ENCODE peak calls at places on chromosomes 1 and 21, in eight cellular contexts. X, Z, S, B, Y, E, V and J are unnamed samples.
A peak's percentile ranks its signal among the peaks of the same experiment; 100 is the strongest.

GRCh38 chr1:31064685-31065309 is 720 bp downstream of the PUM1 start:
- DNase-seq in X (no peak), Z (peak; percentile 38), S (no peak), B (peak; percentile 31), Y (peak; percentile 32), E (no peak), V (peak; percentile 23), J (no peak)

GRCh38 chr1:200247513-200247912 is 162.3 kb downstream of the ZNF281 start:
- DNase-seq in X (no peak), Z (no peak), S (no peak), B (no peak), Y (no peak), E (no peak), V (no peak), J (no peak)

GRCh38 chr1:175678471-175678870 is 64.9 kb downstream of the TNR start:
- DNase-seq in X (no peak), Z (no peak), S (no peak), B (no peak), Y (no peak), E (no peak), V (no peak), J (no peak)

GRCh38 chr1:44602675-44603610 is 71.3 kb downstream of the TMEM53 start:
- DNase-seq in X (no peak), Z (no peak), S (no peak), B (no peak), Y (peak; percentile 27), E (no peak), V (no peak), J (no peak)

GRCh38 chr1:230068952-230069684 is 2.1 kb downstream of the GALNT2 start:
- DNase-seq in X (no peak), Z (no peak), S (no peak), B (no peak), Y (no peak), E (no peak), V (peak; percentile 18), J (no peak)

GRCh38 chr1:65793359-65793732 is 651 bp downstream of the PDE4B start:
- DNase-seq in X (no peak), Z (no peak), S (no peak), B (no peak), Y (no peak), E (no peak), V (no peak), J (no peak)

GRCh38 chr1:224879404-224879803 is 50.1 kb upstream of the DNAH14 start:
- DNase-seq in X (no peak), Z (peak; percentile 54), S (no peak), B (peak; percentile 26), Y (no peak), E (no peak), V (no peak), J (no peak)

GRCh38 chr21:38487906-38488639 is 10.2 kb downstream of the ERG start:
- DNase-seq in X (no peak), Z (no peak), S (no peak), B (no peak), Y (no peak), E (no peak), V (no peak), J (no peak)

GRCh38 chr1:182101415-182102041 is 40.0 kb upstream of the ZNF648 start:
- DNase-seq in X (no peak), Z (no peak), S (no peak), B (no peak), Y (peak; percentile 44), E (no peak), V (peak; percentile 26), J (no peak)

GRCh38 chr1:8524637-8525157 is 206.8 kb downstream of the SLC45A1 start:
- DNase-seq in X (no peak), Z (peak; percentile 21), S (no peak), B (no peak), Y (no peak), E (no peak), V (no peak), J (no peak)

GRCh38 chr1:178625695-178626094 is 99.3 kb upstream of the RALGPS2 start:
- DNase-seq in X (no peak), Z (no peak), S (no peak), B (no peak), Y (no peak), E (no peak), V (no peak), J (no peak)

GRCh38 chr1:54218883-54219687 is 19.1 kb downstream of the MRPL37 start:
- DNase-seq in X (no peak), Z (peak; percentile 39), S (no peak), B (no peak), Y (no peak), E (no peak), V (peak; percentile 42), J (no peak)

GRCh38 chr1:155978325-155978972 is at the start of gene ARHGEF2:
- DNase-seq in X (no peak), Z (no peak), S (no peak), B (peak; percentile 65), Y (peak; percentile 55), E (peak; percentile 72), V (peak; percentile 89), J (no peak)
- TF ChIP-seq CTCF in X (peak; percentile 43), Z (peak; percentile 51), S (peak; percentile 40), B (peak; percentile 52), Y (no peak), E (peak; percentile 33), V (no peak), J (peak; percentile 22)

DNA sequence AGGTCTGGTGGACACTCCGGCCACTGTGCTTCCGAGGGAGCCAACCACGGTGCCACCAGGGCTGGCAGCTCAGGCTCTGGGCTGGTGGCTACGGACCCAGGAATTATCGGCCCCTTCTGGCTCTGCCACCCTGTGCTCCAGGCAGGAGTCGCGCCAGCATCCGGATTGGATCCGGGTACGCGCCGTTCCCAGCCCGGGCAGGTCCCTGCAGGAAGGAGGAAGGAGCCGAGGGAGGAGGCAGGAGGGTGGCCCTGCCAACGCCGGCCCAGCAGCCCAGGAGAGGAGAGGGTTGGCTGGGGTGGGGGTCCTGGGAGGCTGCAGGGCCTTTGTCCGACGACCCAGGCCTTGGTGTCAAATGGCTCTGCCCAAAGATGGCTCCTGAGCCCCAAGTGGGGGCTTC is 160.5 kb downstream of the CASZ1 start:
- DNase-seq in X (no peak), Z (no peak), S (no peak), B (no peak), Y (no peak), E (no peak), V (no peak), J (no peak)
- H3K4me3 ChIP-seq in X (no peak overlapping the region), Z (no peak overlapping the region), S (no peak overlapping the region), B (no peak overlapping the region), Y (no peak overlapping the region), E (no peak overlapping the region), V (no peak overlapping the region), J (no peak overlapping the region)

DNA sequence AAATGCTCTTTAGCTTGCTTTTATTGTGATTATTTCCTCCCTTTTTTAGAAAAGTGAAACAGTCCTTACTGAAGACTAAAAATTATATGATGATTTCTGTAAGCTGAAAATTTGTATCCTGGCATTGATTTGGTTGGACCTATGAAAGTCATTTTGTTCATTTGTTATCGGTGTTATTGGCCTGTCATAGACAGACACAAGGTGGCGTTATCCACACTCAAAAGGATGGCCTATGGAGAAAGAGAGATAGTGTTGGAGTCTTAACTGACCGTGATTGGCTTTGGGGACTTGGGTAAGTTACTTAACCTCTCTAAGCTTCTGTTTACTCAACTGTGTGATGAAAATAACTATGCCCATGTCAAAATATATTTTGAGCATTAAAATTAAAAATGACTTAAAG is 203.6 kb upstream of the CHODL start:
- DNase-seq in X (no peak), Z (peak; percentile 63), S (no peak), B (peak; percentile 22), Y (no peak), E (no peak), V (no peak), J (no peak)
- TF ChIP-seq CTCF in X (no peak), Z (peak; percentile 65), S (no peak), B (peak; percentile 53), Y (no peak), E (no peak), V (no peak), J (peak; percentile 13)

GRCh38 chr1:12615916-12616708 is 1.9 kb downstream of the DHRS3 start:
- DNase-seq in X (no peak), Z (peak; percentile 55), S (no peak), B (no peak), Y (peak; percentile 79), E (no peak), V (peak; percentile 63), J (no peak)

GRCh38 chr1:12616709-12617373 is 1.2 kb downstream of the DHRS3 start:
- DNase-seq in X (no peak), Z (peak; percentile 35), S (no peak), B (no peak), Y (peak; percentile 54), E (no peak), V (peak; percentile 42), J (no peak)

GRCh38 chr1:12615166-12615915 is 2.7 kb downstream of the DHRS3 start:
- DNase-seq in X (no peak), Z (peak; percentile 54), S (no peak), B (no peak), Y (no peak), E (no peak), V (no peak), J (no peak)

GRCh38 chr1:12613180-12613579 is 4.8 kb downstream of the DHRS3 start:
- DNase-seq in X (no peak), Z (no peak), S (no peak), B (no peak), Y (no peak), E (no peak), V (no peak), J (no peak)

DNA sequence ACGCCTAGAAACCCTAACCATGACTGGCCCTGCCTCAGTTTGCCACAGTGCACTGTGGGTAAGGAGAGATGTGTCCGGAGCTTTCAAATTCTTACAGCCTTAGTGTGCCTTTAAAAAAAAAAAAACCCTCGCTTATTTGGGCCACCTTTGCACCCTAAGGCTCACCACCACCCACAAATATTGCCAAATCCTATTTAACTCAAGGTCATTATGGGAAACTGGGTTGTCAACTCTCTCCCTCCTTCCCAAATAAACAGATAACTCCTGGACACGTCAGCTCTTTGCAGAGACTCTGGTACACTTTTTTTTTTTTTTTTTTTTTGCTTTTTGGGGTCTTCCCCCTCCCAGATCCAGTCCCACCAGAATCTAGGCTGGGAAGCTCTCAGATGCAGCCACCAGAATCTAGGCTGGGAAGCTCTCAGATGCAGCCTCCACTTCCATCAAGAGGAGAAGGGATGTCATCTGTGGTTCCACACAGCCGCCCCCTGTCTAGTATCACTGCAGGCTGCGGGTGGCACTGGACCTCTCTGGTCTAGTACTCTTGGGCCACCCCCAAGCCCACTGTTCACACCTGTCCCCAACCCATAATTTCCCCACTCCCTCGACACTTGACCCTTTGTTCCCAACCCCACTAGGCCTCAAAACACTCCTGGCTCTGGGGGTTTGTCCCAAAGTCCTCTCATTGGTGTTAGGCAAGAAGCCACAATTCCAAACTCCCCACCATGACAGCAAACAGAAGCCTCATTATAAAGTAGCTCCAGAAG is 3.4 kb downstream of the DHRS3 start:
- DNase-seq in X (no peak), Z (peak; percentile 61), S (no peak), B (no peak), Y (no peak), E (no peak), V (no peak), J (no peak)
- H3K4me3 ChIP-seq in X (peak overlapping the region; percentile 83), Z (peak overlapping the region; percentile 93), S (peak overlapping the region; percentile 93), B (peak overlapping the region; percentile 82), Y (peak overlapping the region; percentile 80), E (no peak overlapping the region), V (no peak overlapping the region), J (no peak overlapping the region)

DNA sequence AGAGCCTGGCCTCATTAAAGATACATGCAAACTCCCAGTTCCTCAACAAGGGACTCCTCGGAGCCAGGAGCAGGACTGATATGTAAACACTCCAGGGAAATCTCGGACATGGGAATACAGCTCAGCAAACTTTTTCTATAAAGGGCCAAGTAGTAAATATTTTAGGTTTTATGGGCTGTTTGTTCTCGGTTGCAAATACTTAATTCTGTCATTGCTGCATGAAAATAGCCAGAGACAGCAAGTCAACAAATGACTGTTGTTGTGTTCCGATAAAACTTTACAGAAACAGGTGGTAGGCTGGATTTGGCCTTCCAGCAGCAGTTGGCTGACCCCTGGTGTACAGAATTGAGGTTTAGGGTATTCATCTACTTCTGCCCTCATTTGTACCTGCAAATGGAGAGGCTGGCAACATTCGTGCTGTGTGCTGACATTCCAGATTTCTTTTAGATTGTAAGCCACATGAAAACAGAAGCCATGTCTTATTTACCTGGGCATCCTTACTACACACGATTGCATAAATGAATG is 360.3 kb downstream of the NTNG1 start:
- DNase-seq in X (no peak), Z (no peak), S (no peak), B (no peak), Y (no peak), E (no peak), V (no peak), J (no peak)
- TF ChIP-seq CTCF in X (no peak), Z (no peak), S (no peak), B (no peak), Y (no peak), E (no peak), V (no peak), J (no peak)